ENCODE peak calls at places on chromosomes 12 and 14, in nine cellular contexts. X is uterus, L is colonic mucosa, G is A549, Y is heart left ventricle, W is cardiac muscle cell, D is endothelial cell, E is BE2C, C is neural crest cell. M is an unnamed sample.

GRCh38 chr12:94457331-94457730 is 2.3 kb downstream of the CEP83 start:
- DNase-seq in D (no peak), E (no peak), C (no peak), Y (no peak), L (no peak), X (no peak), W (no peak), G (no peak), M (no peak)

GRCh38 chr12:71455028-71455737 is 15.6 kb downstream of the LGR5 start:
- DNase-seq in D (no peak), L (no peak), C (no peak), X (no peak), E (no peak), Y (no peak), W (no peak), G (no peak), M (no peak)

GRCh38 chr14:21915814-21916213 is 242.2 kb upstream of the OR4E1 start:
- DNase-seq in W (peak), L (peak), D (no peak), G (no peak), Y (no peak), E (no peak), C (no peak), X (no peak), M (no peak)

GRCh38 chr12:34016361-34016760 is 5.9 kb upstream of the ALG10 start:
- DNase-seq in X (no peak), G (no peak), C (no peak), Y (no peak), L (no peak), W (no peak), E (no peak), D (no peak), M (no peak)

GRCh38 chr14:30547388-30548048 is 11.4 kb upstream of the G2E3 start:
- DNase-seq in G (no peak), W (no peak), C (no peak), X (no peak), D (no peak), L (no peak), E (no peak), Y (no peak), M (no peak)

GRCh38 chr12:120118710-120119097 is 2.2 kb upstream of the RAB35 start:
- DNase-seq in D (no peak), C (no peak), G (no peak), W (no peak), E (no peak), Y (no peak), L (no peak), X (no peak), M (no peak)

GRCh38 chr12:102956738-102957338 is 636 bp upstream of the ASCL1 start:
- DNase-seq in D (no peak), Y (no peak), G (no peak), C (no peak), W (no peak), L (no peak), X (no peak), E (no peak), M (no peak)

GRCh38 chr12:94560416-94561221 is 89.7 kb downstream of the TMCC3 start:
- DNase-seq in X (no peak), L (peak), C (no peak), W (peak), E (no peak), Y (no peak), G (peak), D (no peak), M (peak)

GRCh38 chr12:119512772-119513497 is 80.6 kb upstream of the TMEM233 start:
- DNase-seq in D (peak), E (no peak), Y (no peak), L (no peak), X (no peak), G (no peak), W (peak), C (peak), M (no peak)

GRCh38 chr14:105207460-105207901 is 26.4 kb upstream of the NUDT14 start:
- DNase-seq in C (no peak), L (no peak), W (no peak), X (no peak), D (no peak), E (no peak), Y (no peak), G (no peak), M (no peak)

GRCh38 chr14:21234112-21234511 is 35.1 kb downstream of the HNRNPC start:
- DNase-seq in X (no peak), Y (no peak), C (no peak), L (no peak), W (peak), D (no peak), E (no peak), G (no peak), M (no peak)

GRCh38 chr12:7175493-7175892 is 14.0 kb upstream of the PEX5 start:
- DNase-seq in C (no peak), L (no peak), W (peak), D (no peak), X (no peak), Y (no peak), G (no peak), E (no peak), M (no peak)

GRCh38 chr12:103313894-103314293 is 181.9 kb downstream of the C12orf42 start:
- DNase-seq in Y (no peak), X (no peak), D (no peak), C (no peak), E (no peak), G (no peak), W (no peak), L (no peak), M (no peak)

GRCh38 chr12:69331482-69331845 is 16.7 kb upstream of the LYZ start:
- DNase-seq in E (no peak), X (no peak), L (peak), W (no peak), G (no peak), Y (no peak), D (no peak), C (no peak), M (no peak)

GRCh38 chr12:105107176-105107496 is 395 bp upstream of the WASHC4 start:
- DNase-seq in E (no peak), L (no peak), Y (no peak), G (no peak), X (no peak), W (no peak), D (no peak), C (no peak), M (no peak)

GRCh38 chr14:99991306-99991705 is 73.9 kb upstream of the EVL start:
- DNase-seq in Y (no peak), E (no peak), C (no peak), D (no peak), W (no peak), L (no peak), G (no peak), X (no peak), M (no peak)

GRCh38 chr14:92887157-92887556 is 35.8 kb upstream of the CHGA start:
- DNase-seq in E (no peak), W (no peak), C (no peak), G (no peak), Y (no peak), L (no peak), X (no peak), D (no peak), M (no peak)

GRCh38 chr12:46267618-46268348 is 1.1 kb downstream of the SLC38A1 start:
- DNase-seq in X (peak), G (no peak), W (peak), L (peak), C (no peak), Y (no peak), E (no peak), D (peak), M (peak)

GRCh38 chr12:65537978-65538377 is 259.5 kb downstream of the MSRB3 start:
- DNase-seq in E (no peak), X (no peak), G (no peak), Y (no peak), D (no peak), C (no peak), L (no peak), W (no peak), M (no peak)

GRCh38 chr12:84757978-84758377 is 154.6 kb downstream of the SLC6A15 start:
- DNase-seq in D (no peak), E (no peak), L (no peak), X (no peak), Y (no peak), W (peak), C (no peak), G (no peak), M (no peak)

GRCh38 chr12:89230376-89231101 is 121.8 kb downstream of the DUSP6 start:
- DNase-seq in E (no peak), G (no peak), L (no peak), Y (no peak), D (no peak), C (no peak), W (peak), X (no peak), M (no peak)

GRCh38 chr12:110743571-110744093 is 941 bp upstream of the PPP1CC start:
- DNase-seq in E (no peak), W (peak), G (no peak), Y (peak), X (peak), C (peak), D (no peak), L (peak), M (peak)

GRCh38 chr12:48388938-48389337 is 38.2 kb upstream of the ZNF641 start:
- DNase-seq in C (no peak), Y (no peak), L (no peak), D (no peak), G (no peak), E (no peak), W (peak), X (no peak), M (no peak)

GRCh38 chr14:77259025-77259715 is 11.8 kb downstream of the NGB start:
- DNase-seq in X (no peak), C (no peak), E (no peak), Y (no peak), D (no peak), G (no peak), W (no peak), L (no peak), M (no peak)

GRCh38 chr12:13428538-13429265 is 232.2 kb downstream of the EMP1 start:
- DNase-seq in Y (no peak), C (no peak), D (no peak), G (no peak), E (peak), X (peak), L (no peak), W (no peak), M (no peak)

GRCh38 chr14:75979071-75979571 is 2.7 kb downstream of the TGFB3 start:
- DNase-seq in D (peak), E (peak), W (peak), L (no peak), C (peak), X (peak), Y (peak), G (peak), M (peak)

GRCh38 chr12:59194794-59195193 is 274.5 kb upstream of the LRIG3 start:
- DNase-seq in X (no peak), L (no peak), W (no peak), D (no peak), G (no peak), E (no peak), Y (no peak), C (no peak), M (no peak)

GRCh38 chr12:48788852-48789775 is at the start of gene ADCY6:
- DNase-seq in D (peak), Y (peak), C (peak), X (peak), W (peak), G (peak), L (peak), E (peak), M (no peak)

GRCh38 chr12:24226745-24227350 is 277.4 kb upstream of the SOX5 start:
- DNase-seq in D (no peak), E (no peak), L (no peak), X (no peak), W (peak), G (no peak), Y (no peak), C (no peak), M (no peak)

GRCh38 chr12:27541031-27541719 is 17.2 kb downstream of the PPFIBP1 start:
- DNase-seq in C (no peak), X (no peak), D (no peak), W (no peak), L (no peak), Y (no peak), E (no peak), G (no peak), M (no peak)

GRCh38 chr12:79046021-79046420 is 181.4 kb downstream of the SYT1 start:
- DNase-seq in E (no peak), G (no peak), X (no peak), W (no peak), Y (no peak), L (no peak), D (no peak), C (no peak), M (no peak)

GRCh38 chr14:95098984-95099599 is 58.2 kb downstream of the DICER1 start:
- DNase-seq in C (peak), W (peak), E (peak), D (peak), X (peak), G (peak), L (peak), Y (peak), M (peak)

GRCh38 chr12:87870061-87870460 is 159.1 kb downstream of the C12orf50 start:
- DNase-seq in X (no peak), D (no peak), E (no peak), L (no peak), W (no peak), C (no peak), G (no peak), Y (no peak), M (no peak)

GRCh38 chr14:87529081-87529480 is 463.9 kb downstream of the GALC start:
- DNase-seq in X (no peak), D (no peak), L (no peak), W (no peak), Y (no peak), C (no peak), G (no peak), E (no peak), M (no peak)

GRCh38 chr12:50222275-50222783 is 55.2 kb upstream of the CERS5 start:
- DNase-seq in X (peak), C (peak), W (peak), E (peak), D (peak), L (peak), G (no peak), Y (peak), M (no peak)

GRCh38 chr12:45232771-45233372 is 17.0 kb downstream of the ANO6 start:
- DNase-seq in W (peak), G (peak), L (no peak), E (peak), C (no peak), D (no peak), X (peak), Y (peak), M (peak)

GRCh38 chr12:131564843-131565242 is 146.0 kb upstream of the SFSWAP start:
- DNase-seq in D (no peak), C (no peak), W (no peak), G (no peak), E (no peak), L (no peak), X (no peak), Y (no peak), M (no peak)
- TF ChIP-seq CTCF in D (no peak), C (no peak), W (no peak), G (no peak), E (no peak), L (no peak), X (no peak), Y (no peak), M (no peak)

GRCh38 chr14:101963052-101963451 is 1.3 kb upstream of the DYNC1H1 start:
- DNase-seq in L (no peak), D (no peak), G (no peak), X (no peak), C (no peak), Y (no peak), E (no peak), W (no peak), M (no peak)
- TF ChIP-seq CTCF in L (no peak), D (no peak), G (no peak), X (no peak), C (no peak), Y (no peak), E (no peak), W (no peak), M (no peak)

GRCh38 chr12:56206373-56207166 is 15.2 kb downstream of the RNF41 start:
- DNase-seq in Y (peak), C (peak), X (peak), W (peak), L (peak), G (peak), E (peak), D (peak), M (peak)
- TF ChIP-seq CTCF in Y (peak), C (peak), X (peak), W (peak), L (peak), G (peak), E (peak), D (peak), M (peak)

DNA sequence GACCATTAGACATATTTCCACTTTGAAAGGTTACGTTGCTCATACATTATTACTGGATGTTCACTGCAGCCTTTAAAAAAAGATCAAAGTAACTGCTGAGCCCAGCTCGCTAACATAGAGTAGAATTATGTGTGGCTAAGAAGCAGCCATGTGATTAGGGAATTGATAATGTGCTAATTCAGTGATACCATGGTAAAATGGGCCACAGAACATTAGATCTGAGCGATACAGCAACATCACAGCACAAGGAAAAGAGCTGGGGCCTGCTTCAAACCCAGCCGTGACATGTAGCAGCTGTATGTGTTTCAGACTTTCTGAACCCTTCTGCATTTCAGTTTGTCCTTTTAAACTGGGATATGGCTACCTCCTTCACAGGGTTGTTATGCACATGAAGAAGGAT is 92.3 kb upstream of the LMNTD1 start:
- DNase-seq in X (no peak), D (no peak), L (no peak), Y (no peak), W (no peak), G (no peak), E (peak), C (no peak), M (no peak)
- TF ChIP-seq CTCF in X (no peak), D (no peak), L (no peak), Y (no peak), W (no peak), G (no peak), E (no peak), C (no peak), M (no peak)

DNA sequence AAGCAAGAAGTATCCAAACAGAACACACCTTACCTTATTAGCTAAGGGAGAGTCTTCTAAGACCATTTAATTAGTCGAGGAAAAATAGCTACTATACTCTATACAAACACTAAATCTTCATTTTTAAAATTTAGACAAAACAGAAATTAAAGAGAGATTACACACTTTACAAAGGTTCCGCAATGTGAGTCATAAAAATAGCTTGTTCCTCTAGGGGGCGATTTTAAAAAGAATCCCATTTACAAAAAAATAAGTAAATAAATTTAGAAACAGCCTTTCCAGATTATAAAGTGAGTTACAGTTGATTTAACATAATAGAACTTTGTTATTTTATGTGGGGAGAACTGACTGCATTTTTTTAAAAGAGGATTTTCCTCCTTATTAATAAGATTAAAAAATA is 201.6 kb downstream of the PAX9 start:
- DNase-seq in X (no peak), D (no peak), C (no peak), L (no peak), Y (no peak), W (no peak), E (no peak), G (no peak), M (no peak)
- TF ChIP-seq CTCF in X (no peak), D (peak), C (peak), L (no peak), Y (no peak), W (no peak), E (no peak), G (no peak), M (no peak)

GRCh38 chr12:56947633-56948535 is 9.5 kb downstream of the RDH16 start:
- DNase-seq in C (no peak), G (peak), E (no peak), D (no peak), X (no peak), Y (no peak), L (no peak), W (peak), M (peak)
- TF ChIP-seq CTCF in C (no peak), G (peak), E (peak), D (no peak), X (no peak), Y (peak), L (no peak), W (no peak), M (no peak)